ENCODE peak calls at places on chromosome 9, in seven cellular contexts. Z is IMR-90, E is HTR-8/SVneo, R is A673, M is T-helper 17 cell, G is KG1, K is iris pigment epithelial cell. N is an unnamed sample.

GRCh38 chr9:70466976-70467551 is 52.6 kb upstream of the KLF9 start:
- DNase-seq in Z (peak; percentile 92), G (no peak), K (peak; percentile 94), E (no peak), R (no peak), M (no peak), N (peak; percentile 16)

GRCh38 chr9:124267271-124267807 is 9.6 kb downstream of the NEK6 start:
- DNase-seq in G (no peak), M (no peak), K (peak; percentile 73), R (peak; percentile 54), E (peak; percentile 52), Z (peak; percentile 85), N (no peak)

GRCh38 chr9:21028476-21028875 is 3.0 kb downstream of the HACD4 start:
- DNase-seq in E (no peak), G (no peak), Z (peak; percentile 69), M (no peak), K (no peak), R (peak; percentile 1), N (no peak)

GRCh38 chr9:136151848-136152542 is 33.3 kb upstream of the TMEM250 start:
- DNase-seq in G (no peak), M (no peak), R (no peak), Z (no peak), K (no peak), E (no peak), N (no peak)

GRCh38 chr9:111798786-111799185 is 4.0 kb upstream of the SHOC1 start:
- DNase-seq in R (no peak), E (no peak), Z (peak; percentile 85), G (no peak), M (no peak), K (peak; percentile 84), N (no peak)

GRCh38 chr9:76181020-76181641 is 213.1 kb downstream of the RFK start:
- DNase-seq in K (peak; percentile 78), Z (peak; percentile 74), E (no peak), R (no peak), M (no peak), G (no peak), N (no peak)

GRCh38 chr9:113468716-113469448 is 5.4 kb downstream of the RGS3 start:
- DNase-seq in Z (no peak), R (no peak), E (no peak), M (no peak), G (no peak), K (no peak), N (no peak)

GRCh38 chr9:116978155-116978554 is 291.1 kb downstream of the TRIM32 start:
- DNase-seq in E (no peak), Z (no peak), K (no peak), G (no peak), R (peak; percentile 7), M (no peak), N (no peak)

GRCh38 chr9:136201609-136202448 is 3.1 kb downstream of the LHX3 start:
- DNase-seq in G (no peak), K (peak; percentile 21), R (no peak), E (no peak), Z (no peak), M (no peak), N (no peak)

GRCh38 chr9:124456341-124457078 is 6.3 kb downstream of the ADGRD2 start:
- DNase-seq in E (no peak), K (no peak), M (no peak), G (no peak), Z (no peak), R (no peak), N (no peak)

GRCh38 chr9:8871796-8872470 is 1072.4 kb upstream of the DMAC1 start:
- DNase-seq in M (no peak), G (no peak), E (no peak), R (no peak), Z (no peak), K (no peak), N (no peak)

GRCh38 chr9:135588886-135589595 is 27.5 kb downstream of the PAEP start:
- DNase-seq in G (no peak), E (no peak), R (no peak), M (no peak), K (no peak), Z (no peak), N (no peak)

GRCh38 chr9:77865385-77865784 is 166.2 kb downstream of the GNAQ start:
- DNase-seq in E (no peak), R (no peak), K (no peak), M (no peak), G (no peak), Z (no peak), N (no peak)

N was measured in stimulated activated naive CD4-positive, alpha-beta T cell treated with Interleukin-2 at 50 U/mL for 16 hours.